ENCODE peak calls at places on chromosome 11, in eight cellular contexts. Z, A, V, P, S, U, I and M are unnamed samples.

GRCh38 chr11:68043349-68044144 is 4.7 kb downstream of the TCIRG1 start:
- DNase-seq in Z (no peak), A (no peak), V (peak; percentile 63), P (no peak), S (peak; percentile 15), U (peak; percentile 50), I (no peak), M (no peak)

GRCh38 chr11:1481861-1482441 is 4.6 kb downstream of the MOB2 start:
- DNase-seq in Z (no peak), A (no peak), V (no peak), P (no peak), S (no peak), U (peak; percentile 45), I (no peak), M (no peak)

GRCh38 chr11:68932358-68932757 is 28.7 kb downstream of the IGHMBP2 start:
- DNase-seq in Z (no peak), A (no peak), V (no peak), P (no peak), S (no peak), U (no peak), I (no peak), M (no peak)

GRCh38 chr11:60879104-60879503 is 11.8 kb downstream of the ZP1 start:
- DNase-seq in Z (no peak), A (no peak), V (no peak), P (no peak), S (no peak), U (no peak), I (no peak), M (no peak)

GRCh38 chr11:30197869-30198268 is 32.9 kb upstream of the FSHB start:
- DNase-seq in Z (no peak), A (no peak), V (no peak), P (no peak), S (no peak), U (no peak), I (no peak), M (no peak)

GRCh38 chr11:84260862-84261261 is 974.7 kb upstream of the CCDC90B start:
- DNase-seq in Z (no peak), A (no peak), V (peak; percentile 33), P (no peak), S (no peak), U (no peak), I (peak; percentile 6), M (no peak)

GRCh38 chr11:105738972-105739574 is 129.2 kb downstream of the GRIA4 start:
- DNase-seq in Z (no peak), A (no peak), V (no peak), P (no peak), S (no peak), U (no peak), I (no peak), M (peak; percentile 29)

GRCh38 chr11:1017269-1018005 is 19.1 kb downstream of the MUC6 start:
- DNase-seq in Z (no peak), A (no peak), V (no peak), P (no peak), S (no peak), U (no peak), I (no peak), M (peak; percentile 7)

GRCh38 chr11:129703846-129704245 is 111.8 kb upstream of the TMEM45B start:
- DNase-seq in Z (no peak), A (no peak), V (no peak), P (no peak), S (no peak), U (no peak), I (no peak), M (no peak)

GRCh38 chr11:74611369-74611861 is 19.0 kb downstream of the POLD3 start:
- DNase-seq in Z (no peak), A (no peak), V (peak; percentile 75), P (no peak), S (no peak), U (no peak), I (peak; percentile 1), M (peak; percentile 33)

GRCh38 chr11:494761-495536 is 12.1 kb downstream of the RNH1 start:
- DNase-seq in Z (no peak), A (no peak), V (no peak), P (peak; percentile 92), S (no peak), U (no peak), I (no peak), M (peak; percentile 92)

GRCh38 chr11:12585861-12586260 is 88.4 kb upstream of the TEAD1 start:
- DNase-seq in Z (no peak), A (no peak), V (no peak), P (no peak), S (no peak), U (no peak), I (peak; percentile 12), M (no peak)

GRCh38 chr11:129853508-129854228 is 38.0 kb downstream of the TMEM45B start:
- DNase-seq in Z (peak; percentile 70), A (peak; percentile 68), V (no peak), P (no peak), S (no peak), U (peak; percentile 92), I (no peak), M (no peak)

GRCh38 chr11:48001438-48002021 is 21.2 kb downstream of the PTPRJ start:
- DNase-seq in Z (peak; percentile 75), A (peak; percentile 81), V (peak; percentile 90), P (no peak), S (no peak), U (peak; percentile 94), I (peak; percentile 15), M (no peak)

GRCh38 chr11:117228091-117228490 is 3.8 kb downstream of the PCSK7 start:
- DNase-seq in Z (no peak), A (no peak), V (no peak), P (no peak), S (no peak), U (no peak), I (no peak), M (no peak)